ENCODE peak calls at places on chromosomes 7 and 10, in eight cellular contexts. One of them, this sample, is unnamed.

GRCh38 chr10:99983280-99983988 is 26.3 kb downstream of the DNMBP start:
- DNase-seq in ecto neural progenitor cell: peak; percentile 48
- DNase-seq in GM12891: no peak
- DNase-seq in H4: no peak
- DNase-seq in hypothalamus: no peak
- DNase-seq in germinal center: no peak
- DNase-seq in activated naive CD8-positive, alpha-beta T cell treated with anti-CD3 and anti-CD28 coated beads, Interleukin-2, amount 10 ng/mL, durations not matched to agents 7 days and 5 days: no peak
- DNase-seq in left cardiac atrium: peak; percentile 47
- DNase-seq in this sample: no peak

GRCh38 chr7:43750016-43750887 is 8.2 kb upstream of the BLVRA start:
- DNase-seq in ecto neural progenitor cell: no peak
- DNase-seq in GM12891: no peak
- DNase-seq in H4: no peak
- DNase-seq in hypothalamus: no peak
- DNase-seq in germinal center: no peak
- DNase-seq in activated naive CD8-positive, alpha-beta T cell treated with anti-CD3 and anti-CD28 coated beads, Interleukin-2, amount 10 ng/mL, durations not matched to agents 7 days and 5 days: no peak
- DNase-seq in left cardiac atrium: no peak
- DNase-seq in this sample: no peak

GRCh38 chr10:33661580-33662269 is 327.3 kb upstream of the NRP1 start:
- DNase-seq in ecto neural progenitor cell: no peak
- DNase-seq in GM12891: no peak
- DNase-seq in H4: peak; percentile 70
- DNase-seq in hypothalamus: peak; percentile 43
- DNase-seq in germinal center: no peak
- DNase-seq in activated naive CD8-positive, alpha-beta T cell treated with anti-CD3 and anti-CD28 coated beads, Interleukin-2, amount 10 ng/mL, durations not matched to agents 7 days and 5 days: no peak
- DNase-seq in left cardiac atrium: peak; percentile 78
- DNase-seq in this sample: peak; percentile 86

GRCh38 chr10:118626953-118627352 is 31.5 kb upstream of the PRLHR start:
- DNase-seq in ecto neural progenitor cell: no peak
- DNase-seq in GM12891: no peak
- DNase-seq in H4: no peak
- DNase-seq in hypothalamus: no peak
- DNase-seq in germinal center: no peak
- DNase-seq in activated naive CD8-positive, alpha-beta T cell treated with anti-CD3 and anti-CD28 coated beads, Interleukin-2, amount 10 ng/mL, durations not matched to agents 7 days and 5 days: no peak
- DNase-seq in left cardiac atrium: no peak
- DNase-seq in this sample: no peak

GRCh38 chr10:103845983-103846382 is 9.4 kb downstream of the SH3PXD2A start:
- DNase-seq in ecto neural progenitor cell: no peak
- DNase-seq in GM12891: no peak
- DNase-seq in H4: no peak
- DNase-seq in hypothalamus: no peak
- DNase-seq in germinal center: peak; percentile 21
- DNase-seq in activated naive CD8-positive, alpha-beta T cell treated with anti-CD3 and anti-CD28 coated beads, Interleukin-2, amount 10 ng/mL, durations not matched to agents 7 days and 5 days: peak; percentile 57
- DNase-seq in left cardiac atrium: no peak
- DNase-seq in this sample: no peak

GRCh38 chr7:146655928-146656797 is 539.6 kb downstream of the CNTNAP2 start:
- DNase-seq in ecto neural progenitor cell: no peak
- DNase-seq in GM12891: no peak
- DNase-seq in H4: peak; percentile 52
- DNase-seq in hypothalamus: no peak
- DNase-seq in germinal center: no peak
- DNase-seq in activated naive CD8-positive, alpha-beta T cell treated with anti-CD3 and anti-CD28 coated beads, Interleukin-2, amount 10 ng/mL, durations not matched to agents 7 days and 5 days: no peak
- DNase-seq in left cardiac atrium: no peak
- DNase-seq in this sample: no peak

GRCh38 chr7:47724335-47724982 is 142.5 kb upstream of the TNS3 start:
- DNase-seq in ecto neural progenitor cell: peak; percentile 44
- DNase-seq in GM12891: no peak
- DNase-seq in H4: peak; percentile 86
- DNase-seq in hypothalamus: no peak
- DNase-seq in germinal center: no peak
- DNase-seq in activated naive CD8-positive, alpha-beta T cell treated with anti-CD3 and anti-CD28 coated beads, Interleukin-2, amount 10 ng/mL, durations not matched to agents 7 days and 5 days: no peak
- DNase-seq in left cardiac atrium: no peak
- DNase-seq in this sample: peak; percentile 9

GRCh38 chr7:42315096-42315495 is 78.1 kb upstream of the GLI3 start:
- DNase-seq in ecto neural progenitor cell: no peak
- DNase-seq in GM12891: no peak
- DNase-seq in H4: peak; percentile 80
- DNase-seq in hypothalamus: no peak
- DNase-seq in germinal center: no peak
- DNase-seq in activated naive CD8-positive, alpha-beta T cell treated with anti-CD3 and anti-CD28 coated beads, Interleukin-2, amount 10 ng/mL, durations not matched to agents 7 days and 5 days: no peak
- DNase-seq in left cardiac atrium: no peak
- DNase-seq in this sample: no peak

GRCh38 chr7:87082675-87083074 is 23.2 kb upstream of the ELAPOR2 start:
- DNase-seq in ecto neural progenitor cell: no peak
- DNase-seq in GM12891: no peak
- DNase-seq in H4: no peak
- DNase-seq in hypothalamus: no peak
- DNase-seq in germinal center: no peak
- DNase-seq in activated naive CD8-positive, alpha-beta T cell treated with anti-CD3 and anti-CD28 coated beads, Interleukin-2, amount 10 ng/mL, durations not matched to agents 7 days and 5 days: no peak
- DNase-seq in left cardiac atrium: no peak
- DNase-seq in this sample: no peak

GRCh38 chr7:66321283-66321682 is 116.1 kb downstream of the TPST1 start:
- DNase-seq in ecto neural progenitor cell: no peak
- DNase-seq in GM12891: no peak
- DNase-seq in H4: no peak
- DNase-seq in hypothalamus: no peak
- DNase-seq in germinal center: no peak
- DNase-seq in activated naive CD8-positive, alpha-beta T cell treated with anti-CD3 and anti-CD28 coated beads, Interleukin-2, amount 10 ng/mL, durations not matched to agents 7 days and 5 days: no peak
- DNase-seq in left cardiac atrium: no peak
- DNase-seq in this sample: no peak

GRCh38 chr7:15159239-15159638 is 256.7 kb upstream of the DGKB start:
- DNase-seq in ecto neural progenitor cell: no peak
- DNase-seq in GM12891: no peak
- DNase-seq in H4: no peak
- DNase-seq in hypothalamus: no peak
- DNase-seq in germinal center: no peak
- DNase-seq in activated naive CD8-positive, alpha-beta T cell treated with anti-CD3 and anti-CD28 coated beads, Interleukin-2, amount 10 ng/mL, durations not matched to agents 7 days and 5 days: no peak
- DNase-seq in left cardiac atrium: no peak
- DNase-seq in this sample: no peak

GRCh38 chr7:42511027-42511426 is 274.0 kb upstream of the GLI3 start:
- DNase-seq in ecto neural progenitor cell: no peak
- DNase-seq in GM12891: no peak
- DNase-seq in H4: no peak
- DNase-seq in hypothalamus: no peak
- DNase-seq in germinal center: no peak
- DNase-seq in activated naive CD8-positive, alpha-beta T cell treated with anti-CD3 and anti-CD28 coated beads, Interleukin-2, amount 10 ng/mL, durations not matched to agents 7 days and 5 days: no peak
- DNase-seq in left cardiac atrium: no peak
- DNase-seq in this sample: peak; percentile 16

GRCh38 chr10:124740374-124741280 is 3.6 kb downstream of the FAM53B start:
- DNase-seq in ecto neural progenitor cell: peak; percentile 67
- DNase-seq in GM12891: no peak
- DNase-seq in H4: no peak
- DNase-seq in hypothalamus: peak; percentile 46
- DNase-seq in germinal center: peak; percentile 71
- DNase-seq in activated naive CD8-positive, alpha-beta T cell treated with anti-CD3 and anti-CD28 coated beads, Interleukin-2, amount 10 ng/mL, durations not matched to agents 7 days and 5 days: no peak
- DNase-seq in left cardiac atrium: peak; percentile 72
- DNase-seq in this sample: peak; percentile 56

GRCh38 chr7:134502463-134502862 is 24.9 kb upstream of the AKR1B10 start:
- DNase-seq in ecto neural progenitor cell: no peak
- DNase-seq in GM12891: no peak
- DNase-seq in H4: peak; percentile 27
- DNase-seq in hypothalamus: no peak
- DNase-seq in germinal center: no peak
- DNase-seq in activated naive CD8-positive, alpha-beta T cell treated with anti-CD3 and anti-CD28 coated beads, Interleukin-2, amount 10 ng/mL, durations not matched to agents 7 days and 5 days: no peak
- DNase-seq in left cardiac atrium: peak; percentile 52
- DNase-seq in this sample: peak; percentile 78

GRCh38 chr7:28701731-28702130 is 256.4 kb downstream of the TRIL start:
- DNase-seq in ecto neural progenitor cell: no peak
- DNase-seq in GM12891: no peak
- DNase-seq in H4: no peak
- DNase-seq in hypothalamus: no peak
- DNase-seq in germinal center: no peak
- DNase-seq in activated naive CD8-positive, alpha-beta T cell treated with anti-CD3 and anti-CD28 coated beads, Interleukin-2, amount 10 ng/mL, durations not matched to agents 7 days and 5 days: no peak
- DNase-seq in left cardiac atrium: no peak
- DNase-seq in this sample: no peak

This sample was measured in MCF 10A.